ENCODE peak calls at places on chromosomes 5 and 9, in six cellular contexts. M, A, F, G, N and K are unnamed samples.

GRCh38 chr9:115413766-115414382 is 295.9 kb upstream of the TNC start:
- DNase-seq in G (no peak), M (no peak), N (no peak), F (no peak), A (no peak), K (no peak)

GRCh38 chr5:149376104-149376503 is 3.0 kb downstream of the IL17B start:
- DNase-seq in A (no peak), F (no peak), G (no peak), M (no peak), N (no peak), K (no peak)

GRCh38 chr5:154418344-154418820 is 27.4 kb upstream of the SAP30L start:
- DNase-seq in M (no peak), A (no peak), F (no peak), G (peak; percentile 51), N (no peak), K (no peak)

GRCh38 chr9:14277202-14277601 is 36.7 kb downstream of the NFIB start:
- DNase-seq in N (no peak), A (no peak), F (no peak), G (peak; percentile 92), M (no peak), K (no peak)

GRCh38 chr9:80664327-80665210 is 1024.8 kb downstream of the TLE1 start:
- DNase-seq in A (no peak), M (no peak), G (peak; percentile 35), N (no peak), F (no peak), K (peak; percentile 9)

GRCh38 chr5:176820937-176821336 is 10.6 kb downstream of the UNC5A start:
- DNase-seq in A (no peak), N (no peak), G (no peak), F (peak; percentile 27), M (no peak), K (no peak)

GRCh38 chr5:58041884-58042283 is 418.0 kb downstream of the PLK2 start:
- DNase-seq in G (no peak), M (no peak), F (no peak), N (no peak), A (no peak), K (no peak)

GRCh38 chr5:147560982-147561381 is 51.1 kb upstream of the DPYSL3 start:
- DNase-seq in G (peak; percentile 32), M (no peak), N (no peak), A (peak; percentile 84), F (no peak), K (peak; percentile 60)

GRCh38 chr9:35653611-35654010 is 2.9 kb upstream of the SIT1 start:
- DNase-seq in M (no peak), A (no peak), F (no peak), G (no peak), N (no peak), K (no peak)